ENCODE peak calls at places on chromosome 9, in six cellular contexts. Y is A549, N is GM12878, F is heart left ventricle, C is endothelial cell of umbilical vein, R is sigmoid colon. M is an unnamed sample.

GRCh38 chr9:111957856-111958631 is 61.4 kb downstream of the UGCG start:
- DNase-seq in Y (no peak), N (no peak), F (no peak), C (peak; percentile 96), R (no peak), M (no peak)

GRCh38 chr9:128923493-128923883 is 2.7 kb downstream of the PHYHD1 start:
- DNase-seq in Y (no peak), N (no peak), F (no peak), C (no peak), R (no peak), M (no peak)

GRCh38 chr9:75482566-75482965 is 394.3 kb downstream of the OSTF1 start:
- DNase-seq in Y (no peak), N (no peak), F (no peak), C (no peak), R (no peak), M (no peak)

GRCh38 chr9:135606885-135607259 is 32.5 kb downstream of the GLT6D1 start:
- DNase-seq in Y (no peak), N (no peak), F (no peak), C (no peak), R (peak; percentile 20), M (no peak)

GRCh38 chr9:112570731-112571167 is 84.1 kb downstream of the KIAA1958 start:
- DNase-seq in Y (no peak), N (no peak), F (no peak), C (no peak), R (no peak), M (peak; percentile 47)

GRCh38 chr9:73270967-73271722 is 119.5 kb downstream of the ANXA1 start:
- DNase-seq in Y (peak; percentile 30), N (no peak), F (no peak), C (peak; percentile 67), R (no peak), M (no peak)

GRCh38 chr9:16266648-16267276 is 603.7 kb downstream of the BNC2 start:
- DNase-seq in Y (no peak), N (no peak), F (no peak), C (no peak), R (no peak), M (no peak)

GRCh38 chr9:618478-618877 is 223.0 kb upstream of the DMRT1 start:
- DNase-seq in Y (no peak), N (no peak), F (no peak), C (no peak), R (no peak), M (no peak)

GRCh38 chr9:23555849-23556248 is 270.2 kb downstream of the ELAVL2 start:
- DNase-seq in Y (no peak), N (no peak), F (no peak), C (no peak), R (no peak), M (no peak)

GRCh38 chr9:93587284-93587650 is 10.9 kb downstream of the PHF2 start:
- DNase-seq in Y (no peak), N (no peak), F (no peak), C (no peak), R (no peak), M (no peak)

GRCh38 chr9:135060461-135061116 is 26.9 kb upstream of the OLFM1 start:
- DNase-seq in Y (no peak), N (no peak), F (peak; percentile 7), C (no peak), R (peak; percentile 25), M (no peak)

GRCh38 chr9:138046641-138047301 is 169.2 kb downstream of the CACNA1B start:
- DNase-seq in Y (no peak), N (no peak), F (no peak), C (no peak), R (peak; percentile 48), M (no peak)
- H3K9me3 ChIP-seq in Y (no peaks in the 10 kb centered on the region), N (no peaks in the 10 kb centered on the region), F (no peaks in the 10 kb centered on the region), C (no peaks in the 10 kb centered on the region), R (no peaks in the 10 kb centered on the region), M (no peaks in the 10 kb centered on the region)

DNA sequence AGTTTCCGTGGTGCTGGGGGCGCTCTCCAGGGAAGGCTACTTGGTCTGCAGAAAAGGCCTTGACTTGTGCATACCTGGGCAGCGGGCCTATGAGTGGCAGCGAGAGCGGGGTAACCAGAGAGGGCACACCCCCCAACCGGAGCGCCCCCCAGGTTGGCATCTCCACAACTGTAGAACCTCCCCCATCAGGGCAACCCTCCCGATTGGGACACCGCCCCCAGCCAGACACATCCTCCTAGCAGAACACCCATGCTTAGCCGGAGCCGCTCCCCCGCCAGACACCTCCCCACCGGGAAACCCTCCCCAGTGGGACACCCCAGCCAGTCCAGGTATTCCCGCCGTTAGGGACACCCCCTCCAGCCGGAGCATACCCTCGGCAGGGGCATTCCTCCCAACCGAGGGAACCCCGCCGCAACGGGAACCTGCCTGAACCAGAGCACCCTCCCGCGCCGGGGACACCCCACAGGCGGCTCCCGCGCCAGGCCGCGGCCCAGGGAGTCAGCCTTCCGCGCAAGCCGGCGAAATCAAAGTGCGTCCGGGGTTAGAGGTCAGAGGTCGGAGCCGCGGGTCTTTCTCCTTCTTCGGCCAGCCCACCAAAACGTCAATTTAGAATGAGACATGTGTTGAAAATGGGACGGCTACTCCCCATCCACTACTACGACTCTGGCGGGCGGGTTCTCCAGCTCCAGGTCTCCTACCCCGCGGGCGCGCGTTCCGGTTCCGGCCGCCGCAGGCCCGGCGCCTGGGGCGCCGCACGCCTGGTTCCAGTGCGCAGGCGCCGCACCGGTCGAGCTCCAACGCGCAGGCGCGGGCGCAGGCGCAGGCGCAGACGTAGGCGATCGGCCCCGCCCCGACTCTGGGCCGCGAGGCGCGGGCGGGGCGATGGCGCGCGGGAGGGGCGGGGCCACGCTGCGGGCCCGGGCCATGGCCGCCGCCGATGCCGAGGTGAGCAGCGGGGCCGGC is at the start of gene EHMT1:
- DNase-seq in Y (peak; percentile 86), N (peak; percentile 32), F (peak; percentile 91), C (peak; percentile 83), R (peak; percentile 90), M (peak; percentile 79)
- TF ChIP-seq POLR2A in Y (peak; percentile 39), N (peak; percentile 69), F (no peak), C (peak; percentile 88), R (no peak), M (no peak)

DNA sequence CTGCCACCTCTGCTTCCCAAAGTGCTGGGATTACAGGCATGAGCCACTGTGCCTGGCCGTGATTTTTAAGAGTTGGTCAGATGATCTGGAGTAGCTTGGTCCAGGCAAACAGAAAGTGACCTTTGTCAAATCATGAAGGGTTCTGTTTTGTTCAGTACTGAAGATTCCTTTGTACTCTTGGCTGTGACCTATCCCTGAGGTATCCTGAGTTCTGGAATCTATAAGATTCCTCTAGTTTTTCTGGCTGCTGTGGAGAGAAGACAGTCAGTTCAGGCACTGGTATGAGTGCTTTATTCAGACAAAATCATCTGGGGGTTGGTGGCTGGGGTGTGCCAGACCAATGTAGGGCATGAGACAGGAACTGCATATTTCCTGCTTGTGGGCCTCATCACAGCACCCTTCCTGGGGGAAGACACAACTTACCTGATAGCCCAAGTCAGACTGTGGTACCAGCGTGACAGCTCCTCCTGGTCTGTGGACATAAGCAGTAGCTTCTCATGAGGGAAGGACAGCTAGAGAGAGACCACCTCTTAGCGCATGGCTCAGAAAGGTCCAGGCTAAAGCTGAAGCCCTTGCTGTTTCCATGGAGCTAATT is 3.1 kb downstream of the ARHGEF39 start:
- DNase-seq in Y (no peak), N (no peak), F (no peak), C (no peak), R (no peak), M (no peak)
- H3K27ac ChIP-seq in Y (no peak overlapping the region), N (peak overlapping the region; percentile 45), F (peak overlapping the region; percentile 93), C (no peak overlapping the region), R (peak overlapping the region; percentile 98), M (no peak overlapping the region)

DNA sequence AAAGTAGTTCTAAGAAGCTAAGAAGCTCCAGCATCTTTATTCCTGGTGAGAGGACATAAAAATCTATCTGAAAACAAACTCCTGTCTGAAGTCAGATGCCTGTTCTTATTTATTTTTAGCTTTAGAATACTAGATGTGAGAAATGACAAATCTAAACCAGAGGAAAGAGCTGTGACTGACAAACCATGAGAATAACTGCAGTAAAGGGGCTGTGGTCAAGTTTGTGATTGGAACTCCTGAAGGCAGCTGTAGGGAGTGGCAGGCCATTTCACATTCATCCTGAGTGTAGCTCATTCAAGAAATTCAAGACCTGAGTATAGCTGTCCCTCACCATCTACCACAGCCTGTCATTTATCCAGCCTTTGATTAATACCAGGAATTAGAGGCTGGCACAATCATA is 718.8 kb downstream of the BRINP1 start:
- DNase-seq in Y (no peak), N (no peak), F (no peak), C (no peak), R (no peak), M (no peak)
- H3K9me3 ChIP-seq in Y (peaks cover 16% of the 10 kb centered on the region), N (no peaks in the 10 kb centered on the region), F (peaks cover 13% of the 10 kb centered on the region), C (no peaks in the 10 kb centered on the region), R (no peaks in the 10 kb centered on the region), M (no peaks in the 10 kb centered on the region)

DNA sequence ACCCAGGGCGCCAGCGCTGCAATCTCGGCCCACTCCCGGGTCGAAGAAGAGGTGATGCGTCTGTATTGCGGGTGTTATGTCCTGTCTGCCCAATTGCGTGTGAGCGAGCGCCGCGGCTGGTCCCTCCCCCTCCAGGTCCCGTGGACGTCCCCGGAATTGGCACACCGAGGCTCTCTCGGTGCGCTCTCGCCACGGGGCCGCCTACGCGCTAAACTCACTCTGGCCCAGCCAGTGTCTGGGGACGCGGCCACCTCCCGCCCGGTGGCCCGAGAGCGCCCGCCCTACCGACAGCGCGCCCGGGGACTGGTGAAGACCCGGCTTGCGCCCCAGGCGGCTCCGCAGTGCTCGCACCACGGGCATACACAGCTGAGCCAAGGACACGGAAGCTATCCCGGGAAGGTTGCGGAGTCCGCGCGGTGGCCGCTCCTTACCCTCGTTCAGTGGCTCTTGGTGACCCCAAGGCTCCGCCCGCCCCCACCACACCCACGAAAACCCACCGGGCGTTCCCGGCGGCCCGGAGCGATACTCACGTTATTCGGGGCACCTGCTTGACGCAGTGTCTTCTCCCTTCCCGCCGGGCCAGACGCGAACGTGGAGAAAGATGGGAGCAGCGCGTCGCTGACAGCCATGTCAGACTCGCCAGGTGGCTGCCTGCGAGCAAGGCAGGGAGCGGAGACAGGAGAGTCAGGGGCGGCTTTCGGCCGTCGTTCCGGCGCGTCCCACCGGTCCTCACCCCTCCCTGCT is 997 bp downstream of the KLF4 start:
- DNase-seq in Y (peak; percentile 34), N (no peak), F (peak; percentile 77), C (peak; percentile 42), R (peak; percentile 94), M (peak; percentile 72)
- TF ChIP-seq POLR2A in Y (no peak), N (no peak), F (no peak), C (no peak), R (peak; percentile 32), M (no peak)

GRCh38 chr9:122463828-122464632 is 13.7 kb downstream of the OR1J1 start:
- DNase-seq in Y (no peak), N (peak; percentile 45), F (no peak), C (no peak), R (no peak), M (no peak)

GRCh38 chr9:122474561-122474960 is 3.2 kb downstream of the OR1J1 start:
- DNase-seq in Y (no peak), N (no peak), F (no peak), C (no peak), R (no peak), M (no peak)

GRCh38 chr9:122464633-122465567 is 12.8 kb downstream of the OR1J1 start:
- DNase-seq in Y (peak; percentile 68), N (peak; percentile 45), F (peak; percentile 68), C (peak; percentile 96), R (peak; percentile 91), M (peak; percentile 87)

DNA sequence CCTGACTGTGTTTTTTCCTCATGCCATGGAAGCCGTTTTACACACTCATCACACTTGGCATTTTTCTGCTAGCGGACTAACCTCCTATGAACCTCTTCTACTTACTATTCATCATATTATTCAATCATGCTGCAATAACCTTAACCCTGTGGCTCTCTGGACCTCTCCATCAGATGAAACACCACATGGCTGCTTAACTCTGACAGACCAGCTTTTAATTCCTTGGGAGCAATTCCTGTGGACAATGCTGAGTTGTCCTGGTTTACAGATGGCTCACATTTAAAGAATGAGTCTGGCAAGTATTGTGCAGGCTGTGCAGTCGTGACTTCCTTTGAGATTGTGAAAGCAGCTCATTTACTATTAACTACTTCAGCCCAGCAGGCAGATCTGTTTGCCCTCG is 9.0 kb downstream of the OR1J1 start:
- DNase-seq in Y (no peak), N (no peak), F (no peak), C (no peak), R (no peak), M (no peak)
- H3K27ac ChIP-seq in Y (no peak overlapping the region), N (no peak overlapping the region), F (no peak overlapping the region), C (no peak overlapping the region), R (no peak overlapping the region), M (no peak overlapping the region)

M was measured in thyroid gland.